ENCODE peak calls at places on chromosomes 1 and 21, in seven cellular contexts. T is dorsolateral prefrontal cortex; Z is dermis microvascular lymphatic vessel endothelial cell; H is amniotic stem cell; J is stimulated activated CD4-positive, alpha-beta T cell treated with anti-CD3 and anti-CD28 coated beads, Interleukin-15, amount 100 ng/mL, for 1 hour; L is glutamatergic neuron; B is mucosa of gallbladder. D is an unnamed sample.

GRCh38 chr21:34926784-34927548 is 122.1 kb downstream of the RUNX1 start:
- DNase-seq in L (no peak), B (peak), J (no peak), T (no peak), Z (no peak), H (no peak), D (no peak)

GRCh38 chr1:17736625-17737024 is 18.5 kb upstream of the ACTL8 start:
- DNase-seq in J (no peak), Z (no peak), T (no peak), L (no peak), H (no peak), B (no peak), D (no peak)

GRCh38 chr1:167904641-167905040 is 9.3 kb downstream of the ADCY10 start:
- DNase-seq in B (no peak), H (no peak), L (no peak), J (no peak), Z (no peak), T (no peak), D (no peak)

GRCh38 chr1:36166136-36166535 is 10.2 kb downstream of the MAP7D1 start:
- DNase-seq in B (no peak), J (no peak), T (no peak), H (no peak), L (no peak), Z (no peak), D (no peak)

GRCh38 chr1:199956005-199956404 is 71.5 kb upstream of the NR5A2 start:
- DNase-seq in Z (no peak), J (no peak), H (no peak), L (no peak), B (no peak), T (no peak), D (no peak)

GRCh38 chr1:92184632-92185031 is 33.1 kb upstream of the C1orf146 start:
- DNase-seq in H (peak), L (no peak), Z (no peak), B (no peak), J (no peak), T (no peak), D (no peak)

GRCh38 chr1:177934927-177935326 is 34.9 kb downstream of the SEC16B start:
- DNase-seq in J (no peak), Z (no peak), H (no peak), T (no peak), L (no peak), B (no peak), D (no peak)

GRCh38 chr1:25631750-25632495 is 15.3 kb downstream of the MAN1C1 start:
- DNase-seq in H (no peak), B (no peak), J (no peak), T (no peak), Z (no peak), L (no peak), D (peak)

GRCh38 chr1:21247892-21248715 is 42.2 kb downstream of the ECE1 start:
- DNase-seq in T (no peak), J (no peak), Z (no peak), H (no peak), B (no peak), L (no peak), D (no peak)

GRCh38 chr1:20355828-20356735 is 65.4 kb downstream of the VWA5B1 start:
- DNase-seq in L (no peak), T (no peak), H (no peak), B (peak), J (no peak), Z (no peak), D (no peak)

GRCh38 chr1:154453577-154454352 is 48.3 kb upstream of the TDRD10 start:
- DNase-seq in L (no peak), Z (no peak), T (no peak), H (no peak), J (no peak), B (no peak), D (no peak)

GRCh38 chr1:3053366-3053980 is 15.5 kb upstream of the PRDM16 start:
- DNase-seq in J (no peak), H (no peak), Z (no peak), B (no peak), T (peak), L (no peak), D (peak)

GRCh38 chr1:23624440-23624839 is 65.1 kb upstream of the ID3 start:
- DNase-seq in T (no peak), B (no peak), Z (no peak), J (no peak), L (no peak), H (no peak), D (no peak)

GRCh38 chr1:155006601-155007101 is 4.0 kb downstream of the ZBTB7B start:
- DNase-seq in H (no peak), T (no peak), B (no peak), Z (no peak), J (no peak), L (no peak), D (no peak)

GRCh38 chr1:225451340-225451739 is 23.5 kb upstream of the LBR start:
- DNase-seq in J (no peak), T (no peak), H (no peak), Z (no peak), L (no peak), B (no peak), D (no peak)

GRCh38 chr1:185823471-185823870 is 89.3 kb downstream of the HMCN1 start:
- DNase-seq in L (no peak), T (no peak), Z (no peak), B (no peak), H (no peak), J (no peak), D (no peak)

GRCh38 chr1:92483442-92484170 is 3.1 kb downstream of the GFI1 start:
- DNase-seq in Z (no peak), J (peak), L (peak), H (no peak), T (no peak), B (no peak), D (peak)

GRCh38 chr1:113538225-113538624 is 147.9 kb downstream of the MAGI3 start:
- DNase-seq in B (no peak), T (no peak), Z (no peak), J (no peak), H (no peak), L (no peak), D (no peak)